ENCODE peak calls at places on chromosomes 16 and 17, in six cellular contexts. H, B, K, L, S and X are unnamed samples. For H3K9me3 and H3K36me3, the result is how much of the 10 kb centered on the place peaks cover.

GRCh38 chr16:51084074-51084928 is 66.8 kb downstream of the SALL1 start:
- DNase-seq in H (no peak), B (no peak), K (no peak), L (no peak), S (no peak), X (no peak)

GRCh38 chr16:85100265-85100664 is 12.0 kb downstream of the CIBAR2 start:
- DNase-seq in H (no peak), B (no peak), K (no peak), L (no peak), S (no peak), X (no peak)

GRCh38 chr17:74465378-74466110 is 890 bp upstream of the CD300A start:
- DNase-seq in H (no peak), B (no peak), K (no peak), L (no peak), S (no peak), X (no peak)

GRCh38 chr17:40480501-40481003 is 20.9 kb downstream of the TNS4 start:
- DNase-seq in H (no peak), B (no peak), K (no peak), L (no peak), S (peak), X (no peak)

GRCh38 chr16:86961133-86961720 is 356.0 kb downstream of the C16orf95 start:
- DNase-seq in H (no peak), B (no peak), K (no peak), L (no peak), S (no peak), X (no peak)

GRCh38 chr16:68009157-68009735 is 6.5 kb downstream of the DPEP2NB start:
- DNase-seq in H (no peak), B (no peak), K (no peak), L (no peak), S (no peak), X (no peak)

GRCh38 chr16:18983565-18984424 is at the start of gene TMC7:
- DNase-seq in H (peak), B (peak), K (peak), L (peak), S (no peak), X (peak)

GRCh38 chr17:61414936-61415251 is 15.3 kb downstream of the TBX2 start:
- DNase-seq in H (no peak), B (no peak), K (no peak), L (no peak), S (no peak), X (no peak)

GRCh38 chr17:61312406-61313295 is 87.0 kb upstream of the TBX2 start:
- DNase-seq in H (no peak), B (no peak), K (no peak), L (no peak), S (no peak), X (no peak)

GRCh38 chr17:10993126-10993525 is 155.2 kb upstream of the PIRT start:
- DNase-seq in H (no peak), B (no peak), K (no peak), L (no peak), S (no peak), X (no peak)
- H3K9me3 ChIP-seq in H (under half), B (under half), K (under half), L (under half), S (under half), X (under half)

GRCh38 chr17:57354669-57355068 is 98.3 kb downstream of the MSI2 start:
- DNase-seq in H (no peak), B (no peak), K (no peak), L (no peak), S (no peak), X (no peak)

GRCh38 chr17:57349533-57350227 is 93.4 kb downstream of the MSI2 start:
- DNase-seq in H (no peak), B (no peak), K (no peak), L (no peak), S (no peak), X (no peak)

GRCh38 chr17:57350266-57350665 is 93.9 kb downstream of the MSI2 start:
- DNase-seq in H (no peak), B (no peak), K (peak), L (no peak), S (no peak), X (no peak)

GRCh38 chr17:57355090-57355859 is 99.0 kb downstream of the MSI2 start:
- DNase-seq in H (no peak), B (peak), K (no peak), L (no peak), S (no peak), X (peak)

GRCh38 chr17:57352658-57353057 is 96.3 kb downstream of the MSI2 start:
- DNase-seq in H (no peak), B (no peak), K (no peak), L (no peak), S (no peak), X (no peak)
- H3K36me3 ChIP-seq in H (under half), B (under half), K (under half), L (under half), S (under half), X (under half)

DNA sequence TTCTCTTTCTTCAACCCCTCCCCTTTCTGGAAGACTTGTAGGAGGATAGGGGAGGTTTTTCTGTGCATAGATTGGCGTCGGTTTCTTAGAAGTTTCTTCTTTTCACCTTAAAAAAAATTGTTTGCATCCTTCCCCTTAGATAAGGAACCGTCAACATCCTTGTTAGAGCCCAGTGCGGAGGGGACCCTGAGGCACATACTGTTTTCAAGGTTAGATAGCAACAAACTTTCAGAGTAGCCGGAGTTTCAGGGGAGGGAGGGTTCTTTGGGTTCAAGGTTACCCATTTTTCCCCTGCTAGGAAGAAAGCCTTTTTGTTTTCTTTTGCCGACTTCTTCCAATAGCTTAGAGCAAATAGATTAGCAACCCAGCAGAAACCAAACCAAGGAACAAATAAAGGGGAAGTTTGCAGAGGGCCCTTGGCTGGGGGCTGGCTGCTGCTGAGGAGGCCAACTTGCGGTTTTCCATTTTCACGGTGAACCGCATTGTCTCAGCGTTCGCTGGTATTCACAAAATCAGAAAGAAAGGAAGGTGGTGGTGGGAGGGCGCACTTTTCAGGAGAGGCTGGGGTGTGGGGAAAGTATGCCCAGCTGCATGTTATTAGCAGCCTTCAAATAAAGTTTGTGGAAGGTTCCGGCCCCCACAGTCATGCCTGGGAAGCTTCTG is 28.8 kb downstream of the MSI2 start:
- DNase-seq in H (no peak), B (peak), K (peak), L (peak), S (peak), X (peak)
- H3K4me3 ChIP-seq in H (no peak), B (peak), K (no peak), L (no peak), S (peak), X (no peak)

DNA sequence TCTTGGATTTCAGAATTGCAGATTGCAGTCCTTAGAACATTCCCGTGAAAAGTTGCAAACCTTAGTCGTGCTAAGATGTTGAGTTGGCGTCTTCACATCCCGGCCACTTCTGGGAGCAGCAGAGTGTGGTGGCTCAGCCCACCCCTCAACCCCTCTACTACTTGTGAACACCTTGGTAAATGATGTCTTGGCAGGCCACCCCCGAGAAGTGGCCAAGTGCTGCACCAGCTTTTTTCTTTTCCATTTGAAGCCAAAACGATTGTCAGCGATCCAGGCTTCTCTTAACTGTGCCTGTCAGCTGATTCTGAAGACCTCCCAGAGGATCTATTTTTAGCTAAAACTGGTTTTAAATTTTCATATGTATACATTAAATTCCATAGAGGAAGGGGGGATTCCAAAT is 247.5 kb downstream of the CDH13 start:
- DNase-seq in H (no peak), B (no peak), K (no peak), L (no peak), S (no peak), X (no peak)
- H3K9me3 ChIP-seq in H (under half), B (under half), K (under half), L (under half), S (under half), X (under half)

GRCh38 chr16:1779234-1779701 is 3.1 kb downstream of the SPSB3 start:
- DNase-seq in H (no peak), B (no peak), K (no peak), L (no peak), S (no peak), X (no peak)
- H3K36me3 ChIP-seq in H (under half), B (under half), K (under half), L (under half), S (under half), X (under half)